ENCODE peak calls at places on chromosomes 16 and 17, in four cellular contexts. H, E, G and P are unnamed samples. For H3K9me3, the result is how much of the 10 kb centered on the place peaks cover.

GRCh38 chr16:46949216-46949892 is 24.1 kb downstream of the DNAJA2 start:
- DNase-seq in H (no peak), E (peak), G (no peak), P (no peak)

GRCh38 chr17:28372945-28373274 is 1.4 kb downstream of the SARM1 start:
- DNase-seq in H (no peak), E (no peak), G (no peak), P (no peak)

GRCh38 chr16:58507195-58507962 is 7.4 kb downstream of the NDRG4 start:
- DNase-seq in H (no peak), E (no peak), G (no peak), P (no peak)

GRCh38 chr16:27439273-27440018 is 37.5 kb downstream of the IL21R start:
- DNase-seq in H (no peak), E (no peak), G (peak), P (peak)

GRCh38 chr16:68892214-68892613 is 48.9 kb downstream of the TANGO6 start:
- DNase-seq in H (no peak), E (no peak), G (no peak), P (no peak)

GRCh38 chr17:59296190-59296589 is 35.3 kb upstream of the YPEL2 start:
- DNase-seq in H (no peak), E (no peak), G (no peak), P (no peak)

GRCh38 chr16:1572664-1573063 is 39.2 kb downstream of the TMEM204 start:
- DNase-seq in H (no peak), E (no peak), G (no peak), P (no peak)

GRCh38 chr16:55836158-55836611 is 3.3 kb upstream of the CES1 start:
- DNase-seq in H (peak), E (no peak), G (no peak), P (no peak)

GRCh38 chr17:4560837-4561241 is 462 bp upstream of the GGT6 start:
- DNase-seq in H (peak), E (no peak), G (peak), P (no peak)

GRCh38 chr16:73031155-73031866 is 16.6 kb downstream of the ZFHX3 start:
- DNase-seq in H (no peak), E (no peak), G (no peak), P (no peak)

GRCh38 chr17:27089929-27090247 is 204.0 kb upstream of the WSB1 start:
- DNase-seq in H (no peak), E (no peak), G (no peak), P (no peak)
- H3K9me3 ChIP-seq in H (under half), E (under half), G (under half), P (under half)

GRCh38 chr16:7744546-7745294 is 412.1 kb downstream of the RBFOX1 start:
- DNase-seq in H (no peak), E (no peak), G (no peak), P (no peak)

GRCh38 chr16:7745321-7745720 is 412.7 kb downstream of the RBFOX1 start:
- DNase-seq in H (no peak), E (no peak), G (no peak), P (no peak)

GRCh38 chr16:7746971-7747370 is 414.3 kb downstream of the RBFOX1 start:
- DNase-seq in H (no peak), E (no peak), G (no peak), P (no peak)

DNA sequence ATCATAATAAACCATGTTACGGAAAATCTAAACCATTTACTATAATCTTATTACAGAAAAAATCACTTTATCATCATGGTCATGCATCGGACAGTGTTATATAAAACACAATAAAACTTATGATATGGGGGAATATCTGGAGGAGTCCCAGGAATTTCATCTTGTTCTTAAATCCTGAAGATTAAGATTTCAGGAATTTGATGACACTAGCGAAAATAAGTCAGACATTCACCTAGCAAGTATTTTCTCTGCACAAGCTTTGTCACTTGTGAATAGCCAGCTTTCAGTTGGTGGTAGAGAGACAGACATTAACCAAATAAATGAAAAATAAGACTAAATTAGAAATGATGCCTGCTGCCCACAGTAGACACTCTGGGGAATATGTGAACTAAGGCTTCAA is 410.0 kb downstream of the RBFOX1 start:
- DNase-seq in H (no peak), E (no peak), G (no peak), P (no peak)
- H3K9me3 ChIP-seq in H (under half), E (under half), G (under half), P (under half)

GRCh38 chr17:82743344-82744219 is 8.2 kb downstream of the FN3K start:
- DNase-seq in H (no peak), E (no peak), G (no peak), P (no peak)
- H3K9me3 ChIP-seq in H (under half), E (under half), G (under half), P (under half)

DNA sequence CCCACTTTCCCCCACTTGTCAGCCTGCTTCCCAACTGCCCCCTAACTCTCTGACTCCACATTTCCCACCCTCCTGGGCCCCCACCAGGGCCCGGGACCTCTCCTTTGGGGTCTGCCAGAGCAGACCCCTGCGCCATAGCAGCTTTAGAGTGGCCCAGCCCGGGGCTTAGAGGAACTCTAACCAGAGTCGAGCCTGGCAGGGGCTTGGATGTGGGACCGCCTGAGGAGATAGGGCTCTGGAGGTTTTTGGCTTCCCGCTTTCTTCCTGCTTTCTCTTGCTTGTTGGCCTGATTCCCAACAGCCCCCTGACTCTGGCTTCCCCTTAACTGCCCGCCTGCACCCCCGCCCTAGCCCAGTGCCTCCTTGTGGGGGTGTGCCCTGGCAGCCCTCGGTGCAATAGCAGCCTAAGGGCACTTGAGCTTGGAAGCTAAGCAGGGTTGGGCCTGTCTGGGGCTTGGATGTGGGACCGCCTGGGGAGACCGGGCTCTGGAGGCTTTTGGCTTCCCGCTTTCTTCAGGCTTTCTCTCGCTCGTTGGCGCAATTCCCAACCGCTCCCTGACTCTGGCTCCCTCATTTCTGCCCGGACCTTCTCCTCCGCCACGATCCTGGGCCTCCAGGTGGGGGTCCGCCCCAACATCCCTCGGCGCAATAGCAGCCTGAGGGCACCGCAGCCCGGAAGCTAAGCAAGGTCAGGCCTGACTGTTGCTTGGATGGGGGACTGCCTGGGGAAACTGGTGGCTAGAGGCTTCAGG is 2292.0 kb downstream of the TP53TG3F start:
- DNase-seq in H (no peak), E (no peak), G (no peak), P (no peak)
- H3K9me3 ChIP-seq in H (under half), E (under half), G (under half), P (under half)

GRCh38 chr17:22460461-22461063 is 768.2 kb downstream of the KCNJ18 start:
- DNase-seq in H (no peak), E (no peak), G (no peak), P (no peak)

GRCh38 chr17:22463110-22463850 is 771.0 kb downstream of the KCNJ18 start:
- DNase-seq in H (no peak), E (no peak), G (no peak), P (no peak)

GRCh38 chr17:22464041-22464440 is 771.7 kb downstream of the KCNJ18 start:
- DNase-seq in H (no peak), E (no peak), G (no peak), P (no peak)

GRCh38 chr17:22461460-22462145 is 769.3 kb downstream of the KCNJ18 start:
- DNase-seq in H (no peak), E (no peak), G (no peak), P (no peak)

DNA sequence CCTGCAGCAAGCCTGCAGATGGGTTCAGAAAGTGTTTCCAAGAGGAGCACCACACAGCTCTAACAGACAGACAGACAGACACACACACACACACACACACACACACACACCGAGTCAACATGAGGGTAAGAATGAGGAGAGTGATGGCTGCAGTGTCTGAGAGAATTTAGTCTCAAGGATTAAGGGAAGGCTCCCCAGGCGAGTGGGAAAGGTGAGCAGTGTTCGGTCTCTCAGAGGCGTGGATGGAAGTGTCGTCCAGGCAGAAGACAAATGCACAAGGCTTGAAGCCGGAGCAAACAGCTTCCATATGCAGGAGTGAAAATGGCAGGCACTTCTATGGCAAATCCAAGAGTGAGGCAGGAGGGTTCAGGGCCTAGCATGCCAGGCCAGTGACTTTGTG is 770.1 kb downstream of the KCNJ18 start:
- DNase-seq in H (no peak), E (no peak), G (no peak), P (no peak)
- H3K9me3 ChIP-seq in H (under half), E (under half), G (under half), P (under half)

DNA sequence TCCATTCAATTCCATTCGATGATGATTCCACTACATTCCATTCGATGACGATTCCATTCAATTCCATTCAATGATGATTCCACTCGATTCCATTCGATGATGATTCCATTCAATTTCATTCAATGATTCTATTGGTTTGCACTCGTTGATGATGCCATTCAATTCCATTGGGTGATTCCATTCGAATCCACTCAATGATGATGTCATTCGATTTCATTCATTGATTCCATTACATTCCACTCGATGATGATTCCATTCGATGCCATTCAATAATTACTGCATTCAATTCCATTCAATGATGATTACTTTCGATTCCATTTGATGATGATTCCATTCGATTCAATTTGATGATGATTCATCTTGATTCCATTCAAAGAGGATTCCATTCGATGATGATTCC is 1299.4 kb downstream of the TP53TG3F start:
- DNase-seq in H (no peak), E (no peak), G (no peak), P (no peak)
- H3K9me3 ChIP-seq in H (half or more), E (half or more), G (under half), P (under half)

GRCh38 chr16:75045424-75045823 is 46.6 kb downstream of the ZNRF1 start:
- DNase-seq in H (no peak), E (no peak), G (no peak), P (no peak)
- H3K9me3 ChIP-seq in H (under half), E (under half), G (under half), P (under half)

DNA sequence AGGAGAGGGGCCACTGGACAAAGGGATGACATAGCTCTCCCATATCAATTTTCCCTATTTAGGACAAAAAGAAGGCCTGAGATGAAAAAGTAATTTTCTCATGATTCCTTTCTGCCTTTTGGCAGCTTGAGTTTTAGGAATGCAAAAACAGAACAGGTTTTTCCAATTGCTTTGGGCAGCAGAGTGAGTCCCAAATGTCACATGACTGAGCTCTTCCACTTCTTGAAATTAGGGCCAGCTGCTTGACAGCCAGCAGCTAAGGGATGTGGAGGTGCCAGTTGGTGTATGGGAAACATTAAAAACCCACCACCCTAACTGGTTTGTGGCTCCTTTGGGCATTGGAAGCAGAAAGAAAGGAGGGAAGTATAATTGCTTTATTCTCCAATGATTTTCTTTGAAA is 133.7 kb upstream of the FAM20A start:
- DNase-seq in H (no peak), E (no peak), G (no peak), P (no peak)
- H3K9me3 ChIP-seq in H (under half), E (under half), G (under half), P (under half)